ENCODE peak calls at places on chromosomes 3 and 15, in nine cellular contexts. H is vagina; D is CD8-positive, alpha-beta memory T cell; M is cardiac muscle cell; I is fibroblast of lung; A is transverse colon; U is CD8-positive, alpha-beta T cell; X is tibial nerve; G is GM23248. L is an unnamed sample.
A peak's percentile ranks its signal among the peaks of the same experiment; 100 is the strongest.

GRCh38 chr3:195763843-195764825 is 43.4 kb downstream of the MUC20 start:
- DNase-seq in H (no peak), D (no peak), M (no peak), I (no peak), A (no peak), U (no peak), X (no peak), G (no peak), L (peak; percentile 37)

GRCh38 chr3:184322731-184323487 is 8.5 kb downstream of the EIF4G1 start:
- DNase-seq in H (no peak), D (no peak), M (no peak), I (no peak), A (no peak), U (no peak), X (peak; percentile 70), G (peak; percentile 79), L (peak; percentile 85)

GRCh38 chr15:61119556-61119955 is 109.5 kb downstream of the RORA start:
- DNase-seq in H (no peak), D (no peak), M (no peak), I (no peak), A (no peak), U (no peak), X (no peak), G (peak; percentile 3), L (no peak)

GRCh38 chr3:142029052-142029642 is 120.2 kb downstream of the TFDP2 start:
- DNase-seq in H (no peak), D (no peak), M (no peak), I (no peak), A (no peak), U (no peak), X (no peak), G (no peak), L (no peak)

GRCh38 chr3:73292241-73292640 is 230.8 kb downstream of the EBLN2 start:
- DNase-seq in H (no peak), D (no peak), M (no peak), I (no peak), A (no peak), U (no peak), X (no peak), G (no peak), L (no peak)

GRCh38 chr3:25421747-25422146 is 6.3 kb upstream of the RARB start:
- DNase-seq in H (no peak), D (no peak), M (no peak), I (no peak), A (no peak), U (no peak), X (no peak), G (no peak), L (no peak)

GRCh38 chr3:3154879-3155610 is 24.4 kb downstream of the CRBN start:
- DNase-seq in H (no peak), D (no peak), M (no peak), I (peak; percentile 22), A (no peak), U (no peak), X (no peak), G (no peak), L (no peak)

GRCh38 chr15:78455749-78456148 is 17.7 kb downstream of the IREB2 start:
- DNase-seq in H (no peak), D (no peak), M (no peak), I (peak; percentile 4), A (no peak), U (no peak), X (no peak), G (peak; percentile 24), L (no peak)

GRCh38 chr15:76060098-76060989 is 559 bp downstream of the TMEM266 start:
- DNase-seq in H (no peak), D (no peak), M (no peak), I (no peak), A (no peak), U (no peak), X (no peak), G (no peak), L (no peak)

GRCh38 chr15:76059320-76060097 is at the start of gene TMEM266:
- DNase-seq in H (no peak), D (no peak), M (peak; percentile 89), I (peak; percentile 26), A (peak; percentile 15), U (no peak), X (no peak), G (peak; percentile 52), L (no peak)

GRCh38 chr15:76062282-76062681 is 2.5 kb downstream of the TMEM266 start:
- DNase-seq in H (no peak), D (no peak), M (no peak), I (no peak), A (no peak), U (no peak), X (no peak), G (peak; percentile 9), L (no peak)

GRCh38 chr15:76064375-76064774 is 4.6 kb downstream of the TMEM266 start:
- DNase-seq in H (no peak), D (no peak), M (no peak), I (no peak), A (no peak), U (no peak), X (no peak), G (no peak), L (no peak)

GRCh38 chr15:76061700-76062099 is 1.9 kb downstream of the TMEM266 start:
- DNase-seq in H (no peak), D (no peak), M (no peak), I (no peak), A (no peak), U (no peak), X (no peak), G (no peak), L (no peak)
- H3K27me3 ChIP-seq in H (no peaks in the 10 kb centered on the region), D (peaks cover 23% of the 10 kb centered on the region), M (peaks cover 75% of the 10 kb centered on the region), I (peaks cover 50% of the 10 kb centered on the region), A (peaks cover 78% of the 10 kb centered on the region), U (peaks cover 25% of the 10 kb centered on the region), X (no peaks in the 10 kb centered on the region), G (peaks cover 74% of the 10 kb centered on the region), L (peaks cover 53% of the 10 kb centered on the region)

GRCh38 chr3:172150896-172151295 is 111.5 kb downstream of the FNDC3B start:
- DNase-seq in H (no peak), D (no peak), M (no peak), I (no peak), A (no peak), U (no peak), X (no peak), G (no peak), L (no peak)

GRCh38 chr3:172152294-172152649 is 112.9 kb downstream of the FNDC3B start:
- DNase-seq in H (no peak), D (no peak), M (no peak), I (no peak), A (no peak), U (no peak), X (no peak), G (no peak), L (no peak)

GRCh38 chr3:172150268-172150667 is 110.9 kb downstream of the FNDC3B start:
- DNase-seq in H (no peak), D (no peak), M (no peak), I (no peak), A (no peak), U (no peak), X (no peak), G (no peak), L (no peak)

GRCh38 chr3:172152869-172153268 is 113.5 kb downstream of the FNDC3B start:
- DNase-seq in H (no peak), D (no peak), M (no peak), I (peak; percentile 84), A (no peak), U (no peak), X (no peak), G (peak; percentile 87), L (no peak)

DNA sequence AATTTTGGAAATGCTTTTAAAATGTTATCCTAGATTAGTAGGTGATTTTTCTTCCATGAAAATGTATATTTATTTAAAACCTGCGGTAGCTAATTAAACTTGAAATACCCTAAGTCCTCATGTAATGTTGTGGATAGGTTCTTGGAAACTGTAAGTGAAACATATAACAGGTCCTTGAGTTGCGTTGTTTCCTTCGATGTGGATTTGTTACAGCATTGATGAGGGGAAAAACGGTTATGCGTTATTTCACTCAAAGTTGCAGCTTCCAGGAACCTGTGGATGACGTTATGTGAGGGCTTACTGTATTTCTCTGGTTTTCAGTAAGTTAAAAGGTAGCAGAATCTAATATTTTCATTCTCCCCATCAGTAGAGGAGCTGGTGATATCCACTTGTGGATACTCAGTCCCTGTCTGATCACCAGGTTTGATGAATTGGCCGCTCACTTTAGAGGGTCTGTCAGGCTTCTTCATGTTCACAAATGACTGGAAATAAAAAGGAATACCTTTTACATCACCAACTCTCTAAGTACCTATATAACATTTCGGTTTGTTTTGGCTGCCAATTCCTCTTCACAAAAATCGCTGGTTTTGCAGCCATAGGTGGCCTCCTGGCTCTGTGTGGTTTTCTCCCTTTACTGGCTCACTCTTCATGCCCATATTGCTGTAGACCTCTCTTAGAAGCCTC is 112.4 kb downstream of the FNDC3B start:
- DNase-seq in H (no peak), D (no peak), M (no peak), I (no peak), A (no peak), U (no peak), X (no peak), G (no peak), L (no peak)
- H3K4me1 ChIP-seq in H (peaks cover 57% of the 10 kb centered on the region), D (peaks cover 18% of the 10 kb centered on the region), M (peaks cover 53% of the 10 kb centered on the region), I (peaks cover 22% of the 10 kb centered on the region), A (peaks cover 24% of the 10 kb centered on the region), U (peaks cover 13% of the 10 kb centered on the region), X (peaks cover 23% of the 10 kb centered on the region), G (peaks cover 70% of the 10 kb centered on the region), L (peaks cover 45% of the 10 kb centered on the region)

GRCh38 chr15:74397239-74398068 is 30.0 kb upstream of the CYP11A1 start:
- DNase-seq in H (no peak), D (no peak), M (no peak), I (no peak), A (peak; percentile 27), U (no peak), X (no peak), G (no peak), L (no peak)

GRCh38 chr15:74399511-74400312 is 32.3 kb upstream of the CYP11A1 start:
- DNase-seq in H (no peak), D (peak; percentile 76), M (no peak), I (peak; percentile 91), A (peak; percentile 22), U (no peak), X (no peak), G (peak; percentile 63), L (no peak)

GRCh38 chr15:74398183-74398582 is 30.7 kb upstream of the CYP11A1 start:
- DNase-seq in H (no peak), D (no peak), M (no peak), I (no peak), A (no peak), U (no peak), X (no peak), G (no peak), L (no peak)

GRCh38 chr15:74400313-74400850 is 32.9 kb upstream of the CYP11A1 start:
- DNase-seq in H (no peak), D (peak; percentile 64), M (no peak), I (peak; percentile 50), A (no peak), U (no peak), X (no peak), G (peak; percentile 48), L (no peak)

GRCh38 chr15:74399100-74399499 is 31.7 kb upstream of the CYP11A1 start:
- DNase-seq in H (no peak), D (no peak), M (no peak), I (no peak), A (no peak), U (no peak), X (no peak), G (no peak), L (no peak)
- H3K36me3 ChIP-seq in H (no peaks in the 10 kb centered on the region), D (no peaks in the 10 kb centered on the region), M (no peaks in the 10 kb centered on the region), I (no peaks in the 10 kb centered on the region), A (no peaks in the 10 kb centered on the region), U (no peaks in the 10 kb centered on the region), X (no peaks in the 10 kb centered on the region), G (no peaks in the 10 kb centered on the region), L (no peaks in the 10 kb centered on the region)

GRCh38 chr15:74289671-74290070 is 53.5 kb downstream of the CCDC33 start:
- DNase-seq in H (no peak), D (no peak), M (no peak), I (peak; percentile 10), A (no peak), U (no peak), X (no peak), G (no peak), L (no peak)

GRCh38 chr15:74294010-74294409 is 57.9 kb downstream of the CCDC33 start:
- DNase-seq in H (no peak), D (no peak), M (no peak), I (no peak), A (no peak), U (no peak), X (no peak), G (no peak), L (no peak)

GRCh38 chr15:74293021-74293810 is 57.1 kb downstream of the CCDC33 start:
- DNase-seq in H (no peak), D (no peak), M (no peak), I (no peak), A (no peak), U (no peak), X (no peak), G (no peak), L (no peak)

GRCh38 chr15:74291101-74292071 is 55.3 kb downstream of the CCDC33 start:
- DNase-seq in H (no peak), D (peak; percentile 71), M (peak; percentile 95), I (peak; percentile 85), A (peak; percentile 66), U (peak; percentile 49), X (peak; percentile 73), G (peak; percentile 84), L (peak; percentile 80)

DNA sequence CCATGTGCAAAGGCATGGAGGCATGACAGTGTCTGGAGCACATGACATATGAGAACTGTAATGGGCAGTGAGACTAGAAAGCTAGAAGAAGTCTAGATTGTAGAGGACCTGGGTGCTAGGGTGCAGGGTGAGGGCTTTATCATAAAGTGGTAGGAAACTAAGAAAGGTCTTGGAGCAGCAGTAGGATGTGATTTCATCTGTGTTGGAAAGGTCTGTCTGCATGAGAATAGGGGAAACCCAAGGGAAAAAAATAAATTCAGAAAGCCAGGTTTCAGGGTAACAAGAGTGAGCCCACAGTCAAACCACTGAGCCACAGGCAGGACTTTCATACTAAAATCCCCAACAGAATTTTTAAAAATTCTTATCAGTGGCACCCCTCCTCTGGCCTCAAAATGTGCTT is 54.5 kb downstream of the CCDC33 start:
- DNase-seq in H (no peak), D (no peak), M (no peak), I (no peak), A (no peak), U (no peak), X (no peak), G (no peak), L (no peak)
- H3K27me3 ChIP-seq in H (no peaks in the 10 kb centered on the region), D (no peaks in the 10 kb centered on the region), M (no peaks in the 10 kb centered on the region), I (no peaks in the 10 kb centered on the region), A (peaks cover 5% of the 10 kb centered on the region), U (no peaks in the 10 kb centered on the region), X (no peaks in the 10 kb centered on the region), G (peaks cover 8% of the 10 kb centered on the region), L (no peaks in the 10 kb centered on the region)